ENCODE peak calls at places on chromosomes 12 and 14, in four cellular contexts. T is upper lobe of right lung, N is hepatocyte, Q is progenitor cell of endocrine pancreas. W is an unnamed sample.
A peak's percentile ranks its signal among the peaks of the same experiment; 100 is the strongest.

GRCh38 chr14:100054553-100055075 is 10.6 kb upstream of the EVL start:
- DNase-seq in Q (no peak), N (no peak), T (no peak), W (no peak)

GRCh38 chr14:55389330-55389729 is 22.3 kb downstream of the ATG14 start:
- DNase-seq in N (no peak), T (no peak), Q (no peak), W (no peak)

GRCh38 chr12:113298861-113299545 is 35.9 kb downstream of the SLC8B1 start:
- DNase-seq in Q (no peak), N (no peak), T (no peak), W (no peak)

GRCh38 chr14:70660967-70661871 is 19.5 kb downstream of the TTC9 start:
- DNase-seq in T (no peak), N (no peak), Q (no peak), W (no peak)

GRCh38 chr12:49912345-49912744 is 8.6 kb upstream of the FAIM2 start:
- DNase-seq in N (no peak), Q (no peak), T (peak; percentile 49), W (no peak)

GRCh38 chr12:128724468-128725046 is 99.2 kb downstream of the SLC15A4 start:
- DNase-seq in N (no peak), T (no peak), Q (no peak), W (no peak)

GRCh38 chr14:96038920-96039632 is at the start of gene C14orf132:
- DNase-seq in Q (peak; percentile 54), T (peak; percentile 89), N (peak; percentile 78), W (peak; percentile 52)

GRCh38 chr14:103250888-103251287 is 83.1 kb upstream of the EIF5 start:
- DNase-seq in N (no peak), Q (no peak), T (no peak), W (no peak)

GRCh38 chr14:68716698-68717097 is 76.2 kb downstream of the ZFP36L1 start:
- DNase-seq in Q (no peak), N (peak; percentile 63), T (no peak), W (no peak)

GRCh38 chr14:68199465-68200145 is 380.0 kb downstream of the RAD51B start:
- DNase-seq in T (no peak), Q (no peak), N (no peak), W (peak; percentile 9)

GRCh38 chr12:21892341-21892740 is 48.9 kb downstream of the ABCC9 start:
- DNase-seq in T (no peak), Q (no peak), N (no peak), W (no peak)

GRCh38 chr12:6921539-6921938 is 6.2 kb upstream of the ATN1 start:
- DNase-seq in T (no peak), N (no peak), Q (no peak), W (no peak)

GRCh38 chr14:59632381-59632780 is 55.8 kb upstream of the CCDC175 start:
- DNase-seq in N (peak; percentile 55), T (no peak), Q (no peak), W (peak; percentile 35)

GRCh38 chr14:72638021-72638420 is 255.9 kb downstream of the DPF3 start:
- DNase-seq in T (no peak), Q (no peak), N (no peak), W (no peak)

GRCh38 chr12:110741795-110742717 is 635 bp downstream of the PPP1CC start:
- DNase-seq in Q (no peak), N (peak; percentile 64), T (no peak), W (no peak)

GRCh38 chr12:115449526-115449925 is 765.6 kb upstream of the TBX3 start:
- DNase-seq in N (no peak), Q (no peak), T (no peak), W (no peak)

GRCh38 chr14:100271247-100271939 is 32.4 kb downstream of the YY1 start:
- DNase-seq in T (no peak), Q (no peak), N (peak; percentile 70), W (no peak)

GRCh38 chr12:104057771-104058197 is 6.5 kb upstream of the HCFC2 start:
- DNase-seq in Q (no peak), N (no peak), T (no peak), W (no peak)

GRCh38 chr14:61547186-61548121 is 147.9 kb upstream of the HIF1A start:
- DNase-seq in N (peak; percentile 62), Q (no peak), T (no peak), W (no peak)

GRCh38 chr12:48053883-48054282 is 49.6 kb upstream of the COL2A1 start:
- DNase-seq in T (no peak), Q (no peak), N (no peak), W (no peak)

GRCh38 chr12:7118914-7119313 is 9.8 kb downstream of the RBP5 start:
- DNase-seq in Q (no peak), T (no peak), N (no peak), W (no peak)

GRCh38 chr12:62123721-62124203 is 136.4 kb upstream of the USP15 start:
- DNase-seq in Q (peak; percentile 23), T (no peak), N (peak; percentile 76), W (peak; percentile 23)

GRCh38 chr12:117514016-117514415 is 152.6 kb upstream of the NOS1 start:
- DNase-seq in Q (no peak), T (no peak), N (no peak), W (no peak)

GRCh38 chr14:75515631-75515999 is 6.7 kb upstream of the BATF start:
- DNase-seq in T (no peak), N (no peak), Q (no peak), W (no peak)

GRCh38 chr12:7374423-7375144 is 69.4 kb downstream of the CD163L1 start:
- DNase-seq in Q (no peak), T (peak; percentile 72), N (peak; percentile 37), W (no peak)

GRCh38 chr12:75366629-75367028 is 24.3 kb upstream of the GLIPR1L2 start:
- DNase-seq in N (no peak), Q (no peak), T (no peak), W (no peak)

GRCh38 chr12:29427964-29428363 is 47.0 kb upstream of the ERGIC2 start:
- DNase-seq in T (no peak), N (peak; percentile 10), Q (no peak), W (no peak)

GRCh38 chr12:2268478-2269286 is 215.9 kb downstream of the CACNA1C start:
- DNase-seq in Q (no peak), T (no peak), N (peak; percentile 39), W (no peak)

GRCh38 chr12:41368006-41368405 is 179.9 kb downstream of the PDZRN4 start:
- DNase-seq in N (no peak), Q (no peak), T (no peak), W (no peak)

GRCh38 chr14:32075636-32076277 is 1.3 kb upstream of the ARHGAP5 start:
- DNase-seq in Q (peak; percentile 31), T (no peak), N (peak; percentile 73), W (no peak)

GRCh38 chr14:63993992-63994391 is 141.2 kb downstream of the SYNE2 start:
- DNase-seq in T (no peak), Q (no peak), N (no peak), W (no peak)

GRCh38 chr14:31962920-31963319 is 114.2 kb upstream of the ARHGAP5 start:
- DNase-seq in Q (no peak), N (no peak), T (no peak), W (no peak)

GRCh38 chr12:123387508-123388217 is 3.7 kb downstream of the KMT5A start:
- DNase-seq in T (no peak), Q (no peak), N (no peak), W (no peak)

GRCh38 chr12:49832836-49833421 is 4.7 kb upstream of the NCKAP5L start:
- DNase-seq in Q (no peak), T (no peak), N (no peak), W (no peak)

GRCh38 chr12:80187660-80188090 is 88.3 kb downstream of the OTOGL start:
- DNase-seq in N (no peak), Q (no peak), T (no peak), W (no peak)

GRCh38 chr12:108332791-108333382 is 6.2 kb downstream of the CMKLR1 start:
- DNase-seq in T (peak; percentile 83), N (no peak), Q (no peak), W (no peak)

DNA sequence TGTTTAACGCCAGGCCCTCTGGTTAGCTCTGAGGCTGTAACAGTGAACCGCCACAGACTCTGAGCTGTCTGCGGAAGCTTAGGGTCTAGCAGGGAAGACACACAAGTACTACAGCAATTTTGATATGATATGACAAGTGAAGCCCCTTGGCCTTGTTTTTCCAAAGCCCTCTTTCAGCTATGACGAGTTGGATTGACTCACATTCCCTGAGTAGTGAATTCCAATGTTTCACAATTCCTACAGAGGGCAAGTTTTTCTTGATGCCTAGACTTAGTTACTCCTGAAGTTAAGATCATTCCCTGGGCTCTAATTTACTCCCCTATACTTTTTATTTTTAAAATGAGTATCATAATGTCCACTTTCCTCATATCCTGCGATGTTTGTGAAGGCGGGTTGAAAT is 53.3 kb upstream of the CISTR start:
- DNase-seq in Q (no peak), N (no peak), T (no peak), W (no peak)
- TF ChIP-seq CTCF in Q (no peak), N (no peak), T (no peak), W (no peak)

GRCh38 chr12:57528176-57528575 is 5.6 kb downstream of the MBD6 start:
- DNase-seq in Q (no peak), T (no peak), N (no peak), W (no peak)
- TF ChIP-seq CTCF in Q (no peak), T (no peak), N (no peak), W (no peak)

DNA sequence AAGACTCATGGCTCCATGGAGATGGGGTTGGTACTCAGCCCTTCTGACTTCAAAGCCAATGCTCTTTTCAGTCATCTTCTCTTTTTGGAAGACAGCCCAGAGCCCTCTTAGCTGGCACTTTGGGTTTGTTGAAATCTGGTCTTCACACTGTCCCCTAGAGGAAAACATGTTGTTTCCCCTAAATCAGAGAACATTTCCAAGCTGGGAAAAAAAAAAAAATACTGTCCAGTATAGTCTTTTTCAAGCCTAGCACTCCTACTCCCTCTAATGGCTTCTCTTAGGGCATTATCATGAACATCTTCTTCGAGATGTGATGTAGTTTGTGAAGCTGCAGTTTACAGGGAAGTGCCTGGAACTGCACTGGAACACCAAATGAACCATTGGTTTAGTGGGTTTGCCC is 3.0 kb upstream of the ZC3H14 start:
- DNase-seq in Q (no peak), T (no peak), N (peak; percentile 49), W (no peak)
- TF ChIP-seq CTCF in Q (no peak), T (peak; percentile 36), N (peak; percentile 58), W (no peak)

GRCh38 chr14:29227631-29228030 is 461.0 kb downstream of the FOXG1 start:
- DNase-seq in Q (no peak), T (no peak), N (no peak), W (no peak)

GRCh38 chr14:29216774-29217232 is 450.2 kb downstream of the FOXG1 start:
- DNase-seq in T (no peak), Q (no peak), N (no peak), W (no peak)

GRCh38 chr14:29217813-29218450 is 451.3 kb downstream of the FOXG1 start:
- DNase-seq in Q (no peak), N (no peak), T (no peak), W (no peak)

GRCh38 chr14:29220077-29220476 is 453.5 kb downstream of the FOXG1 start:
- DNase-seq in Q (no peak), T (no peak), N (no peak), W (no peak)

DNA sequence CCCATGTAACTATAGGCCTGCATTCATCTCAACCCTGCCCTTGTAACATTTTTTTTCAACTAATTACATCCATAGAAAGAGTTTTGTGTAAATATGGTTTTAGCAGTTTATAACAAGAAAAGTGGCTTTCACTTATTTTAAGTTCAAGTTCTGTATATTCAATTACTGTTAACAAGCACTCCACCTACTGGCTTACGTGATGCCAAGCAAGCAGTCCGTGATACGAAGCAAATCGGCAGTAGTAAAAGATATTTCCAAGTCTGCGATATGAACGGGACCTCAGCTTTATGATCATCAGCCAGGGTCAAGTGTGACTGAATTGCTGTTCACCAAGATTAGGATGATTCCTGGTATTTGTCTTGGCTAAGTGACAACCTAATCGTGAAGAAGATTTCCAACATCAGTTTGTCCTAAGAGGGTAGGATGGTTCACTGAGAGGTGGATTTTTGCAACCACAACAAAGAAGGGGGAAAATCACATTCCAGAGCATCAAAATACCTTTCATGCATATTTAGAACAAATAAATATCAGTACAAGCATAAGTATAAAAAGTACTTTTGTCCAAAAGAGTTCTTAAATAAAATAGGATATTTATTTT is 456.2 kb downstream of the FOXG1 start:
- DNase-seq in N (peak; percentile 40), Q (no peak), T (no peak), W (no peak)
- TF ChIP-seq CTCF in N (peak; percentile 61), Q (peak; percentile 59), T (peak; percentile 45), W (peak; percentile 61)